ENCODE peak calls at places on chromosome 14, in four cellular contexts. E is endodermal cell, Z is pancreas, N is left lung. H is an unnamed sample.

GRCh38 chr14:100426331-100426730 is 103.2 kb downstream of the SLC25A47 start:
- DNase-seq in N (no peak), Z (peak), E (no peak), H (no peak)

GRCh38 chr14:103634156-103634555 is 5.1 kb downstream of the KLC1 start:
- DNase-seq in Z (no peak), N (no peak), E (no peak), H (no peak)

GRCh38 chr14:85536835-85537195 is 6.9 kb downstream of the FLRT2 start:
- DNase-seq in N (no peak), Z (no peak), E (no peak), H (no peak)

GRCh38 chr14:103288076-103288766 is 45.8 kb upstream of the EIF5 start:
- DNase-seq in Z (no peak), E (no peak), N (no peak), H (no peak)

GRCh38 chr14:80523518-80524117 is 312.3 kb upstream of the DIO2 start:
- DNase-seq in N (no peak), E (no peak), Z (no peak), H (no peak)

GRCh38 chr14:102996941-102997340 is 60.4 kb downstream of the CDC42BPB start:
- DNase-seq in E (no peak), N (no peak), Z (no peak), H (no peak)

GRCh38 chr14:104431929-104432541 is 147.5 kb upstream of the C14orf180 start:
- DNase-seq in N (no peak), Z (no peak), E (peak), H (no peak)

GRCh38 chr14:104881369-104881979 is 16.4 kb downstream of the CEP170B start:
- DNase-seq in N (no peak), Z (peak), E (peak), H (no peak)

GRCh38 chr14:101928415-101928841 is 35.9 kb upstream of the DYNC1H1 start:
- DNase-seq in Z (peak), E (no peak), N (no peak), H (no peak)

GRCh38 chr14:101489092-101489760 is 72.1 kb upstream of the DIO3 start:
- DNase-seq in E (peak), N (no peak), Z (no peak), H (no peak)

GRCh38 chr14:45201908-45202307 is 51.1 kb downstream of the MIS18BP1 start:
- DNase-seq in E (peak), Z (no peak), N (no peak), H (no peak)

GRCh38 chr14:79861111-79861510 is 350.2 kb downstream of the DIO2 start:
- DNase-seq in Z (no peak), N (no peak), E (peak), H (no peak)

GRCh38 chr14:36767603-36768281 is 106.1 kb downstream of the PAX9 start:
- DNase-seq in N (no peak), E (peak), Z (no peak), H (no peak)

GRCh38 chr14:79576434-79576833 is 634.9 kb downstream of the DIO2 start:
- DNase-seq in N (no peak), E (no peak), Z (no peak), H (no peak)

GRCh38 chr14:68241862-68242490 is 422.4 kb downstream of the RAD51B start:
- DNase-seq in Z (no peak), N (no peak), E (no peak), H (no peak)

GRCh38 chr14:90905531-90905930 is 89.3 kb upstream of the TTC7B start:
- DNase-seq in N (no peak), E (no peak), Z (no peak), H (no peak)

GRCh38 chr14:54446201-54446693 is 5.1 kb upstream of the CNIH1 start:
- DNase-seq in N (no peak), Z (no peak), E (no peak), H (no peak)

GRCh38 chr14:68695326-68695768 is 97.5 kb downstream of the ZFP36L1 start:
- DNase-seq in N (peak), E (no peak), Z (no peak), H (peak)

GRCh38 chr14:104680056-104680805 is 9.2 kb upstream of the INF2 start:
- DNase-seq in E (peak), Z (no peak), N (no peak), H (peak)

GRCh38 chr14:32329146-32329545 is at the start of gene AKAP6:
- DNase-seq in N (no peak), E (no peak), Z (no peak), H (no peak)

GRCh38 chr14:49688701-49689030 is 652 bp upstream of the POLE2 start:
- DNase-seq in E (no peak), N (no peak), Z (no peak), H (no peak)
- H3K27ac ChIP-seq in E (no peak), N (peak), Z (peak), H (peak)

GRCh38 chr14:93332032-93332852 is 594 bp downstream of the BTBD7 start:
- DNase-seq in Z (peak), N (peak), E (peak), H (peak)

GRCh38 chr14:93331375-93332031 is 1.3 kb downstream of the BTBD7 start:
- DNase-seq in N (no peak), Z (no peak), E (no peak), H (no peak)

GRCh38 chr14:93330609-93331000 is 2.2 kb downstream of the BTBD7 start:
- DNase-seq in E (no peak), N (no peak), Z (no peak), H (no peak)

GRCh38 chr14:93333631-93334095 is 827 bp upstream of the BTBD7 start:
- DNase-seq in Z (no peak), N (no peak), E (no peak), H (no peak)

GRCh38 chr14:93332853-93333630 is at the start of gene BTBD7:
- DNase-seq in Z (peak), E (peak), N (peak), H (peak)
- TF ChIP-seq CTCF in Z (no peak), E (peak), N (no peak), H (peak)

GRCh38 chr14:55955175-55955574 is 163.0 kb upstream of the PELI2 start:
- DNase-seq in N (no peak), E (no peak), Z (no peak), H (no peak)

GRCh38 chr14:55963295-55963694 is 154.9 kb upstream of the PELI2 start:
- DNase-seq in Z (no peak), E (no peak), N (no peak), H (no peak)

GRCh38 chr14:55954108-55954507 is 164.1 kb upstream of the PELI2 start:
- DNase-seq in N (no peak), E (no peak), Z (no peak), H (no peak)

DNA sequence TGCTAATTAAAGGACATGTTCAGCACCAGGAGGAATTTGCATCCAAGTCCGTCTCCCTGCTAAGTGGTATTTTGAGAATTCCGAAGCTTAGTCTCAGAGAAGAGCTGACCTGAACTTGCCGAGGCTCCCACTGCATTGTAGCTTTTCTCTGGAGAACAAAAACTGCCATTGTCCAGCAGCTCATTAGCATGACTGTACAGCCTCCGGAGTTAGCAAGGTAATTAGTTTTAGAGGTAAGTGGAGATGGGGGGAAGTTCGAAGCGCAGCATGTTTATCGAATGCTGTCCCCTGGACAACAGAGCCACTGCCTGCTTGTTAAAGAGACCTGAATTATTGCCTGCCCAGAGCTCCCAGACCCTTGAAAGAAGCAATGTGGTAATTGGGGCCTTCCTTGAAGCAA is 160.3 kb upstream of the PELI2 start:
- DNase-seq in N (no peak), E (no peak), Z (no peak), H (no peak)
- H3K27ac ChIP-seq in N (no peak), E (peak), Z (no peak), H (no peak)

DNA sequence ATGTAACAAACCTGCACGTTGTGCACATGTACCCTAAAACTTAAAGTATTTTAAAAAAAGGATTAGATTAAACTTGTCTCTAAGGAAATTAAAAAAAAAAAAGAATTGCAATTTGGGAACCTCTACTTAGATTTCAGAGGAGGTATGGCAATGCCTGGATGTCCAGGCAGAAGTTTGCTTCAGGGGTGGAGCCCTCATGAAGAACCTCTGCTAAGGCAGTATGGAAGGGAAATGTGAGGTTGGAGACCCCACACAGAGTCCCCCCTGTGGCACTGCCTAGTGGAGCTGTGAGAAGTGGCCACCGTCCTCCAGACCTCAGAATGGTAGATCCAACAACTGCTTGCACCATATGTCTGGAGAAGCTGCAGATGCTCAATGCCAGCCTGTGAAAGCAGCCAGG is 279.6 kb upstream of the CCDC196 start:
- DNase-seq in Z (no peak), N (no peak), E (no peak), H (no peak)
- TF ChIP-seq CTCF in Z (no peak), N (no peak), E (no peak), H (no peak)

GRCh38 chr14:97155814-97156213 is 358.6 kb downstream of the VRK1 start:
- DNase-seq in Z (no peak), N (no peak), E (no peak), H (no peak)

GRCh38 chr14:97153527-97153926 is 356.3 kb downstream of the VRK1 start:
- DNase-seq in N (no peak), E (no peak), Z (no peak), H (no peak)

GRCh38 chr14:97158102-97158501 is 360.9 kb downstream of the VRK1 start:
- DNase-seq in Z (no peak), N (no peak), E (no peak), H (no peak)

GRCh38 chr14:97156705-97157104 is 359.5 kb downstream of the VRK1 start:
- DNase-seq in E (no peak), N (no peak), Z (no peak), H (no peak)

GRCh38 chr14:97155320-97155719 is 358.1 kb downstream of the VRK1 start:
- DNase-seq in E (no peak), Z (no peak), N (no peak), H (no peak)
- H3K27ac ChIP-seq in E (no peak), Z (no peak), N (no peak), H (no peak)

GRCh38 chr14:55536208-55536708 is 43.7 kb upstream of the KTN1 start:
- DNase-seq in N (no peak), E (no peak), Z (no peak), H (no peak)

GRCh38 chr14:55535521-55536207 is 44.3 kb upstream of the KTN1 start:
- DNase-seq in E (no peak), Z (no peak), N (no peak), H (no peak)

GRCh38 chr14:55533960-55534359 is 46.0 kb upstream of the KTN1 start:
- DNase-seq in E (no peak), Z (no peak), N (no peak), H (no peak)

GRCh38 chr14:55530464-55530863 is 49.5 kb upstream of the KTN1 start:
- DNase-seq in E (peak), Z (no peak), N (no peak), H (no peak)

DNA sequence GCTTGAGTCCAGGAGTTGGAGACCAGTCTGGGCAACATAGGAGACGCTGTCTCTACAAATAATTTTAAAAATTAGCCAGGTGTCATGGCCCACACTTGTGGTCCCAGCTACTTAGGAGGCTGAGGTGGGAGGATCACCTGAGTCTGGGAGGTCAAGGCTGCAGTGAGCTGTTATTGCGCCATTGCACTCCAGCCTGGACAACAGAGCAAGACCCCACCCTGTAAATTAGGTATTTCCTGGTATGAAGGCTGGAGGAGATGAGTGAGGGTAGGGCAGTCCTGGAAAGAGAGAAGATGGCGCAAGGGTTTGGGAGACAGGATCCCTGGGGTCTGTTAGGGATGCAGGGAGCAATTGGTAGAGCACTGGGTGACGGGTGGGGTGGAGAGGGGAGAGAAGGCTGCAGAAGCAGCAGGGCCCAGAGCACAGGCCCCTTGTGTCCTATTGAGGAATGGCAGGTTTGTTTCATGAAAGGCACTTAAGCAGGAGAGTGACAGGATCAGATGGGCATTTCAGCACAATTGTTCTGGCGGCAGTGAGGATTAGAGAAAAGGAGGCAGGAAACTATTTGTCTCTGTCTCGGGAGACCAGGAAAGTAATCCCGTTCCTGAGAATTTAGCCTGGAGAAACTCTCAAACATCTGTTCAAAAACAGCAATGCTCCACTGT is 47.2 kb upstream of the KTN1 start:
- DNase-seq in E (peak), N (no peak), Z (no peak), H (no peak)
- TF ChIP-seq CTCF in E (peak), N (no peak), Z (no peak), H (no peak)

DNA sequence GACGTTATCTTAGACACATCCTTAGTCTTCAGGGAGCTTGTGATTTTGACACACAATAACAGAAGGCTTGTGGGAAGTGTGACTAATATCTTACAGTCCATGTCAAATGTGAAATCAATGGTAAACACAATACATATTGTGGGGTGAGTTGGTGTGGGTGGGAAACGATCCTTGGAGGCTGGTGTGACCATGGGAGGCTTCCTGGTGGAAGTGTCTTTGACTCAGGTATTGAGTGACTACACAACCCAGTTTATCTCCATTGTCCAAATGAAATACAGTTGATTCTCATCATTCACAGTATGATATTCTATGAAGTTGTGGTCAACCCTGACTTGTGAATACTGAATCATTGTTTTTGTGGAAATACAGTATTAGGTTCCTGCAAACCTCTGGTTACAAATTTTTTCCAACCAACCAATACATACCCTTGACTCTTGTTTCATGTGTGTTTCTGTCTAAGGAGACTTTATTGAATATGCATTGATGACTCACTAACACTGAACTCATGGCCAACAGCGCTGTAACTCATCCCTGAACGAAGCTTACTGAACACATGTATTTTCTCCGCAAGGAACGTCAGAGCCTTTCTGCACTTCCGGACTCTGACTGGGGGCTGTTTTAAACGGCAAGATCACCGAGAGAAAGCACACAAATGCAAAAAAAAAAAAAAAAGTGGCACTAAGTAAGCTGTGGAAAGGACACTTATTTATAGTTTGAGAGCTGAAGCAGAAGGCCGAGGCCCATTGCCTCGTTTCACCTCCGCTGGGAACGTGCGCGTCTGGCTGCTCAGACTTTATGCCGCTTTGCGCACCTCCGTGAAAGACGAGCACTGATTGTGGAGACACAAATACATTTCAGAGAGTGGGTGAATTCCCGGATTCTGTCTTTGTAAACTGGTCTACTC is 58.9 kb downstream of the CLMN start:
- DNase-seq in E (no peak), N (no peak), Z (no peak), H (no peak)
- H3K27ac ChIP-seq in E (no peak), N (no peak), Z (peak), H (no peak)

GRCh38 chr14:49366416-49366815 is 219.8 kb downstream of the RPS29 start:
- DNase-seq in E (peak), N (no peak), Z (no peak), H (no peak)
- TF ChIP-seq CTCF in E (no peak), N (no peak), Z (no peak), H (no peak)